ENCODE peak calls at places on chromosomes 11 and 22, in five cellular contexts. One of them, this sample, is unnamed.

GRCh38 chr11:75565221-75565814 is 3.3 kb downstream of the SERPINH1 start:
- DNase-seq in HL-60: no peak
- DNase-seq in GM23338: no peak
- DNase-seq in stomach: no peak
- DNase-seq in GM12891: no peak
- DNase-seq in this sample: no peak

GRCh38 chr11:46560300-46561025 is 33.4 kb downstream of the AMBRA1 start:
- DNase-seq in HL-60: no peak
- DNase-seq in GM23338: no peak
- DNase-seq in GM12891: no peak
- DNase-seq in stomach: no peak
- DNase-seq in this sample: no peak

GRCh38 chr11:130772266-130773227 is 143.7 kb downstream of the SNX19 start:
- DNase-seq in stomach: peak
- DNase-seq in GM12891: no peak
- DNase-seq in HL-60: no peak
- DNase-seq in GM23338: no peak
- DNase-seq in this sample: no peak

GRCh38 chr11:75140269-75141138 is 10.4 kb upstream of the SLCO2B1 start:
- DNase-seq in GM12891: peak
- DNase-seq in HL-60: peak
- DNase-seq in stomach: peak
- DNase-seq in GM23338: peak
- DNase-seq in this sample: peak

GRCh38 chr11:133952199-133953190 is 4.3 kb downstream of the IGSF9B start:
- DNase-seq in GM23338: no peak
- DNase-seq in stomach: no peak
- DNase-seq in HL-60: no peak
- DNase-seq in GM12891: no peak
- DNase-seq in this sample: no peak

GRCh38 chr11:119115484-119116234 is 5.7 kb upstream of the HINFP start:
- DNase-seq in stomach: no peak
- DNase-seq in GM23338: peak
- DNase-seq in GM12891: no peak
- DNase-seq in HL-60: no peak
- DNase-seq in this sample: no peak

GRCh38 chr11:129374081-129374992 is 1.3 kb upstream of the BARX2 start:
- DNase-seq in GM12891: no peak
- DNase-seq in HL-60: no peak
- DNase-seq in GM23338: peak
- DNase-seq in stomach: no peak
- DNase-seq in this sample: peak

GRCh38 chr22:46737105-46737975 is 712 bp downstream of the CERK start:
- DNase-seq in HL-60: no peak
- DNase-seq in GM23338: peak
- DNase-seq in GM12891: peak
- DNase-seq in stomach: no peak
- DNase-seq in this sample: peak

GRCh38 chr11:130214861-130215530 is 55.4 kb downstream of the ST14 start:
- DNase-seq in stomach: peak
- DNase-seq in HL-60: no peak
- DNase-seq in GM23338: no peak
- DNase-seq in GM12891: no peak
- DNase-seq in this sample: no peak

GRCh38 chr11:70500076-70500847 is 101.9 kb downstream of the CTTN start:
- DNase-seq in GM23338: no peak
- DNase-seq in GM12891: no peak
- DNase-seq in stomach: no peak
- DNase-seq in HL-60: no peak
- DNase-seq in this sample: no peak

GRCh38 chr22:37172266-37173245 is 15.5 kb downstream of the C1QTNF6 start:
- DNase-seq in GM12891: no peak
- DNase-seq in GM23338: no peak
- DNase-seq in HL-60: no peak
- DNase-seq in stomach: no peak
- DNase-seq in this sample: no peak

GRCh38 chr11:85531498-85531897 is 95.6 kb downstream of the DLG2 start:
- DNase-seq in GM23338: peak
- DNase-seq in stomach: no peak
- DNase-seq in GM12891: no peak
- DNase-seq in HL-60: no peak
- DNase-seq in this sample: no peak

GRCh38 chr22:24894998-24895397 is 51.5 kb downstream of the LHFPL7 start:
- DNase-seq in stomach: peak
- DNase-seq in GM12891: no peak
- DNase-seq in HL-60: peak
- DNase-seq in GM23338: peak
- DNase-seq in this sample: no peak

GRCh38 chr22:37525073-37525745 is 6.0 kb upstream of the CARD10 start:
- DNase-seq in HL-60: no peak
- DNase-seq in stomach: no peak
- DNase-seq in GM23338: no peak
- DNase-seq in GM12891: no peak
- DNase-seq in this sample: no peak

GRCh38 chr11:121886005-121886739 is 229.8 kb downstream of the BLID start:
- DNase-seq in GM23338: no peak
- DNase-seq in stomach: no peak
- DNase-seq in GM12891: no peak
- DNase-seq in HL-60: no peak
- DNase-seq in this sample: no peak

GRCh38 chr11:33643167-33643817 is 57.3 kb downstream of the C11orf91 start:
- DNase-seq in HL-60: no peak
- DNase-seq in stomach: no peak
- DNase-seq in GM12891: no peak
- DNase-seq in GM23338: peak
- DNase-seq in this sample: no peak

GRCh38 chr22:50061141-50061823 is 3.2 kb upstream of the TTLL8 start:
- DNase-seq in HL-60: no peak
- DNase-seq in stomach: no peak
- DNase-seq in GM23338: no peak
- DNase-seq in GM12891: no peak
- DNase-seq in this sample: no peak

GRCh38 chr11:123839131-123839530 is 33.0 kb upstream of the OR6M1 start:
- DNase-seq in GM12891: no peak
- DNase-seq in GM23338: no peak
- DNase-seq in stomach: no peak
- DNase-seq in HL-60: no peak
- DNase-seq in this sample: no peak

GRCh38 chr11:117395476-117395875 is 67.8 kb downstream of the CEP164 start:
- DNase-seq in GM12891: no peak
- DNase-seq in stomach: no peak
- DNase-seq in HL-60: no peak
- DNase-seq in GM23338: no peak
- DNase-seq in this sample: no peak

GRCh38 chr11:50423208-50423607 is 390.5 kb downstream of the OR4C45 start:
- DNase-seq in stomach: no peak
- DNase-seq in GM12891: no peak
- DNase-seq in GM23338: no peak
- DNase-seq in HL-60: no peak
- DNase-seq in this sample: no peak

GRCh38 chr11:37322333-37323194 is 724.5 kb upstream of the RAG2 start:
- DNase-seq in GM23338: no peak
- DNase-seq in stomach: no peak
- DNase-seq in GM12891: no peak
- DNase-seq in HL-60: no peak
- DNase-seq in this sample: no peak

GRCh38 chr11:37710031-37710430 is 1112.0 kb upstream of the RAG2 start:
- DNase-seq in stomach: no peak
- DNase-seq in GM23338: no peak
- DNase-seq in HL-60: no peak
- DNase-seq in GM12891: no peak
- DNase-seq in this sample: no peak

GRCh38 chr11:125561924-125562323 is 7.4 kb upstream of the EI24 start:
- DNase-seq in GM12891: no peak
- DNase-seq in GM23338: no peak
- DNase-seq in HL-60: no peak
- DNase-seq in stomach: no peak
- DNase-seq in this sample: no peak

GRCh38 chr11:125568970-125569912 is at the start of gene EI24:
- DNase-seq in stomach: peak
- DNase-seq in GM12891: peak
- DNase-seq in HL-60: peak
- DNase-seq in GM23338: peak
- DNase-seq in this sample: peak

GRCh38 chr11:125566235-125566634 is 3.0 kb upstream of the EI24 start:
- DNase-seq in stomach: no peak
- DNase-seq in GM12891: no peak
- DNase-seq in GM23338: no peak
- DNase-seq in HL-60: no peak
- DNase-seq in this sample: no peak

GRCh38 chr11:125562430-125562829 is 6.8 kb upstream of the EI24 start:
- DNase-seq in GM12891: no peak
- DNase-seq in GM23338: no peak
- DNase-seq in HL-60: no peak
- DNase-seq in stomach: no peak
- DNase-seq in this sample: no peak

GRCh38 chr11:125564357-125564756 is 4.9 kb upstream of the EI24 start:
- DNase-seq in stomach: peak
- DNase-seq in HL-60: no peak
- DNase-seq in GM23338: no peak
- DNase-seq in GM12891: no peak
- DNase-seq in this sample: no peak
- TF ChIP-seq POLR2AphosphoS5 in stomach: no peak
- TF ChIP-seq POLR2AphosphoS5 in HL-60: no peak
- TF ChIP-seq POLR2AphosphoS5 in GM23338: no peak
- TF ChIP-seq POLR2AphosphoS5 in GM12891: no peak
- TF ChIP-seq POLR2AphosphoS5 in this sample: no peak

GRCh38 chr11:96306600-96306932 is 36.4 kb downstream of the MAML2 start:
- DNase-seq in GM12891: no peak
- DNase-seq in GM23338: no peak
- DNase-seq in HL-60: no peak
- DNase-seq in stomach: no peak
- DNase-seq in this sample: no peak

GRCh38 chr11:96306933-96307747 is 35.9 kb downstream of the MAML2 start:
- DNase-seq in GM12891: no peak
- DNase-seq in GM23338: peak
- DNase-seq in stomach: peak
- DNase-seq in HL-60: no peak
- DNase-seq in this sample: no peak

GRCh38 chr11:96309643-96310017 is 33.4 kb downstream of the MAML2 start:
- DNase-seq in stomach: no peak
- DNase-seq in GM12891: no peak
- DNase-seq in GM23338: no peak
- DNase-seq in HL-60: no peak
- DNase-seq in this sample: no peak

GRCh38 chr11:96309001-96309642 is 33.9 kb downstream of the MAML2 start:
- DNase-seq in GM23338: no peak
- DNase-seq in GM12891: no peak
- DNase-seq in stomach: no peak
- DNase-seq in HL-60: no peak
- DNase-seq in this sample: no peak

DNA sequence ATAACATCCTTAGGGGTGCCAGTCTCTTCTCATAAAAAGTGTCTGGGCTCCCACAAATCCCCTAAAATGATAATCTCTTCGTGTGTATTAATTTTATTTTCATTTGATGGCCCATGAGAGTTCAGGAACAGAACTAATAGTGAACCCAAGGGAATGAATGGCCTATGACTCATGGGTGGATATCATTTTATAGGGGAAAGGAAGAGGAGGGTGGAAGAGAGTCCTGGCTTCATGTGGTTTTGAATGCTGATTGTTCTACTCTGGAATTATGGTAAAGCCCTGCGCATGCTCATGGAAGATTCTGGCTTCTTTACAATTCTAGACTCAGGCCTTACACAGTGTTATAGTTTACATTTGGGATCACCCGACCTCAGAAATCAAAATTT is 35.3 kb downstream of the MAML2 start:
- DNase-seq in HL-60: no peak
- DNase-seq in GM23338: no peak
- DNase-seq in GM12891: no peak
- DNase-seq in stomach: no peak
- DNase-seq in this sample: no peak
- TF ChIP-seq POLR2AphosphoS5 in HL-60: no peak
- TF ChIP-seq POLR2AphosphoS5 in GM23338: no peak
- TF ChIP-seq POLR2AphosphoS5 in GM12891: no peak
- TF ChIP-seq POLR2AphosphoS5 in stomach: no peak
- TF ChIP-seq POLR2AphosphoS5 in this sample: no peak

GRCh38 chr22:33886696-33887095 is 33.6 kb downstream of the LARGE1 start:
- DNase-seq in GM23338: no peak
- DNase-seq in GM12891: no peak
- DNase-seq in HL-60: no peak
- DNase-seq in stomach: no peak
- DNase-seq in this sample: no peak
- TF ChIP-seq POLR2AphosphoS5 in GM23338: no peak
- TF ChIP-seq POLR2AphosphoS5 in GM12891: no peak
- TF ChIP-seq POLR2AphosphoS5 in HL-60: no peak
- TF ChIP-seq POLR2AphosphoS5 in stomach: no peak
- TF ChIP-seq POLR2AphosphoS5 in this sample: no peak

GRCh38 chr11:65445604-65446445 is 23.2 kb downstream of the NEAT1 start:
- DNase-seq in GM12891: no peak
- DNase-seq in stomach: peak
- DNase-seq in HL-60: no peak
- DNase-seq in GM23338: no peak
- DNase-seq in this sample: no peak

GRCh38 chr11:65440831-65441499 is 18.4 kb downstream of the NEAT1 start:
- DNase-seq in HL-60: peak
- DNase-seq in GM23338: no peak
- DNase-seq in GM12891: no peak
- DNase-seq in stomach: no peak
- DNase-seq in this sample: no peak

GRCh38 chr11:65445101-65445603 is 22.6 kb downstream of the NEAT1 start:
- DNase-seq in GM12891: no peak
- DNase-seq in GM23338: no peak
- DNase-seq in HL-60: no peak
- DNase-seq in stomach: no peak
- DNase-seq in this sample: no peak

GRCh38 chr11:65444314-65445051 is 21.9 kb downstream of the NEAT1 start:
- DNase-seq in GM12891: no peak
- DNase-seq in HL-60: no peak
- DNase-seq in GM23338: no peak
- DNase-seq in stomach: no peak
- DNase-seq in this sample: no peak

DNA sequence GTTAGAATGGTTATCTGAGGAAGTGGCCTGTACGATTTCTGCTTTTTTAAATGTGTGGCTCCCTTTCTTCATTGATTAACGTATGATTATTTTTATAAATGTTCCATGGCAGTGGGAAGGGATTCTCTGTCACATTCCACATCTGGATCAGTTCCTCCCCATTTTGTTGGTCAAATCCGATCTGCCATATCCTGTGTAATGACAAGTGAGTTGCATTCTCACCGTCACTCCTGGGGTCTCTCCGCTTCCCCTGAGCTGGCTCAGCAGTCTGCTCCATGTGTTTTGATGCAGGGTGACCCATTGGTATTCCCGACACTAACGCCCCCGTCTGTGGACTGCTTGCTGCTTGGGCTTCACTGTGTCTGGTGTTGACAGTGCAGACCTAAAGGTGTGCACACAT is 20.4 kb downstream of the NEAT1 start:
- DNase-seq in HL-60: no peak
- DNase-seq in GM12891: no peak
- DNase-seq in GM23338: no peak
- DNase-seq in stomach: no peak
- DNase-seq in this sample: no peak
- TF ChIP-seq POLR2AphosphoS5 in HL-60: no peak
- TF ChIP-seq POLR2AphosphoS5 in GM12891: no peak
- TF ChIP-seq POLR2AphosphoS5 in GM23338: no peak
- TF ChIP-seq POLR2AphosphoS5 in stomach: no peak
- TF ChIP-seq POLR2AphosphoS5 in this sample: no peak